ENCODE peak calls at places on chromosomes 2 and 18, in six cellular contexts. B is Panc1, K is ovary, Y is body of pancreas, O is GM23248, U is SJSA1. A is an unnamed sample. For H3K9me3 and H3K4me1, the result is how much of the 10 kb centered on the place peaks cover.

GRCh38 chr2:65503746-65504145 is 71.3 kb upstream of the SPRED2 start:
- DNase-seq in B (no peak), K (no peak), Y (no peak), O (no peak), U (no peak), A (no peak)

GRCh38 chr2:168156661-168157060 is 90.7 kb downstream of the STK39 start:
- DNase-seq in B (no peak), K (no peak), Y (no peak), O (peak), U (no peak), A (no peak)

GRCh38 chr18:50687491-50687890 is 127.6 kb downstream of the MAPK4 start:
- DNase-seq in B (no peak), K (no peak), Y (no peak), O (no peak), U (no peak), A (no peak)

GRCh38 chr2:61538920-61539559 is 884 bp upstream of the XPO1 start:
- DNase-seq in B (peak), K (no peak), Y (peak), O (peak), U (no peak), A (peak)

GRCh38 chr2:2010266-2010665 is 266.0 kb upstream of the PXDN start:
- DNase-seq in B (no peak), K (no peak), Y (no peak), O (no peak), U (no peak), A (no peak)

GRCh38 chr18:75218524-75218923 is 7.9 kb downstream of the TSHZ1 start:
- DNase-seq in B (no peak), K (no peak), Y (no peak), O (no peak), U (no peak), A (no peak)

GRCh38 chr2:16012626-16013501 is 72.5 kb downstream of the MYCN start:
- DNase-seq in B (no peak), K (no peak), Y (no peak), O (no peak), U (no peak), A (no peak)

GRCh38 chr18:21548647-21549046 is 51.9 kb downstream of the ESCO1 start:
- DNase-seq in B (no peak), K (no peak), Y (no peak), O (peak), U (no peak), A (no peak)

GRCh38 chr2:156405586-156405985 is 30.6 kb upstream of the GPD2 start:
- DNase-seq in B (no peak), K (no peak), Y (peak), O (peak), U (no peak), A (no peak)

GRCh38 chr2:238117199-238118154 is 17.3 kb downstream of the ESPNL start:
- DNase-seq in B (no peak), K (no peak), Y (no peak), O (peak), U (peak), A (no peak)

GRCh38 chr2:158745067-158745865 is 49.9 kb upstream of the DAPL1 start:
- DNase-seq in B (no peak), K (peak), Y (peak), O (peak), U (no peak), A (peak)

GRCh38 chr2:62201307-62201706 is 5.4 kb downstream of the B3GNT2 start:
- DNase-seq in B (no peak), K (no peak), Y (no peak), O (peak), U (no peak), A (no peak)

GRCh38 chr18:9025104-9025838 is 77.2 kb upstream of the NDUFV2 start:
- DNase-seq in B (no peak), K (no peak), Y (no peak), O (peak), U (no peak), A (no peak)

GRCh38 chr2:27316655-27317412 is 6.1 kb downstream of the MPV17 start:
- DNase-seq in B (no peak), K (no peak), Y (peak), O (no peak), U (no peak), A (no peak)

GRCh38 chr18:73249030-73249429 is 381.2 kb upstream of the NETO1 start:
- DNase-seq in B (no peak), K (no peak), Y (no peak), O (no peak), U (no peak), A (no peak)

GRCh38 chr2:207160115-207160514 is 5.6 kb downstream of the KLF7 start:
- DNase-seq in B (no peak), K (no peak), Y (no peak), O (peak), U (no peak), A (no peak)

GRCh38 chr2:233387225-233387624 is 32.9 kb downstream of the DGKD start:
- DNase-seq in B (no peak), K (peak), Y (no peak), O (no peak), U (no peak), A (no peak)

GRCh38 chr2:152508446-152508845 is 173.5 kb downstream of the FMNL2 start:
- DNase-seq in B (no peak), K (no peak), Y (no peak), O (no peak), U (no peak), A (no peak)

GRCh38 chr2:71417300-71418202 is 35.8 kb upstream of the DYSF start:
- DNase-seq in B (no peak), K (no peak), Y (no peak), O (no peak), U (no peak), A (no peak)

DNA sequence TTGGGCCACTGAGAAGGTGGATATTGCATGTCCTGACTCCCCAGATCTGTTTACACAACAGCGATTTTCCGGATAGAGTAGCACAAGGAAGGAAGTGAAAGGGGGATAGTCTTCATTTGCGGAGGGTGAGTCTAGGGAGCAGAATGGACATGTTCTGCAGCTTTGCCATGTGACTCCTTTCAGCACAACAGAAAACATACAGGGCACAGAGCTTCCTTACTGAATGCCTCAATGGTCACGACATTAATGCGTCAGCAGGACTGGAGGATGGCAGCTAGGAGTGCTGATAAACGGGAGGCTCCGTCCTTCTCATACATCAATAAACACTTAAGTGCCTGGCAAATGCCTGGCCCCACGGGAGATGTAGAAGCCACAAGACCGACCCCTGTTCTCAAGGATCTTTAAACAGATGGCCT is 163.0 kb downstream of the FAM210A start:
- DNase-seq in B (no peak), K (no peak), Y (no peak), O (no peak), U (no peak), A (no peak)
- H3K27ac ChIP-seq in B (no peak), K (no peak), Y (peak), O (no peak), U (no peak), A (no peak)

GRCh38 chr2:187506416-187506815 is 47.8 kb downstream of the TFPI start:
- DNase-seq in B (no peak), K (no peak), Y (no peak), O (no peak), U (no peak), A (no peak)
- H3K9me3 ChIP-seq in B (under half), K (under half), Y (under half), O (under half), U (under half), A (under half)

GRCh38 chr2:133817680-133818566 is 249.7 kb upstream of the NCKAP5 start:
- DNase-seq in B (peak), K (no peak), Y (no peak), O (peak), U (peak), A (no peak)
- H3K4me1 ChIP-seq in B (under half), K (under half), Y (under half), O (half or more), U (half or more), A (under half)

GRCh38 chr2:69020496-69020895 is 7.5 kb downstream of the ANTXR1 start:
- DNase-seq in B (no peak), K (no peak), Y (no peak), O (no peak), U (no peak), A (no peak)
- H3K27ac ChIP-seq in B (peak), K (no peak), Y (no peak), O (no peak), U (no peak), A (no peak)

GRCh38 chr2:183022711-183023110 is 15.5 kb downstream of the NCKAP1 start:
- DNase-seq in B (no peak), K (no peak), Y (no peak), O (no peak), U (no peak), A (no peak)
- H3K9me3 ChIP-seq in B (under half), K (under half), Y (under half), O (under half), U (under half), A (under half)

GRCh38 chr2:4130651-4131050 is 427.3 kb downstream of the DCDC2C start:
- DNase-seq in B (no peak), K (no peak), Y (no peak), O (no peak), U (no peak), A (no peak)

GRCh38 chr2:4139711-4140110 is 436.3 kb downstream of the DCDC2C start:
- DNase-seq in B (no peak), K (no peak), Y (no peak), O (no peak), U (no peak), A (no peak)

GRCh38 chr2:4135765-4136164 is 432.4 kb downstream of the DCDC2C start:
- DNase-seq in B (no peak), K (peak), Y (no peak), O (no peak), U (no peak), A (no peak)

GRCh38 chr2:4140284-4140962 is 437.0 kb downstream of the DCDC2C start:
- DNase-seq in B (no peak), K (no peak), Y (peak), O (no peak), U (no peak), A (no peak)

GRCh38 chr2:4134881-4135565 is 431.6 kb downstream of the DCDC2C start:
- DNase-seq in B (no peak), K (no peak), Y (no peak), O (no peak), U (no peak), A (no peak)
- H3K4me1 ChIP-seq in B (under half), K (under half), Y (under half), O (under half), U (under half), A (under half)

A was measured in CD4-positive, CD25-positive, alpha-beta regulatory T cell.